ENCODE peak calls at places on chromosome 14, in four cellular contexts. One of them, this sample, is unnamed.

GRCh38 chr14:42140831-42141279 is 534.2 kb downstream of the LRFN5 start:
- DNase-seq in SK-N-SH: no peak
- DNase-seq in stomach: no peak
- DNase-seq in HepG2: no peak
- DNase-seq in this sample: no peak

GRCh38 chr14:104316723-104317499 is 178.5 kb downstream of the KIF26A start:
- DNase-seq in SK-N-SH: no peak
- DNase-seq in HepG2: no peak
- DNase-seq in stomach: peak; percentile 9
- DNase-seq in this sample: peak; percentile 72

GRCh38 chr14:100547633-100548294 is 39.5 kb downstream of the BEGAIN start:
- DNase-seq in HepG2: no peak
- DNase-seq in stomach: peak; percentile 61
- DNase-seq in SK-N-SH: no peak
- DNase-seq in this sample: peak; percentile 82

GRCh38 chr14:20905661-20906060 is 14.5 kb downstream of the RNASE3 start:
- DNase-seq in HepG2: no peak
- DNase-seq in SK-N-SH: no peak
- DNase-seq in stomach: no peak
- DNase-seq in this sample: no peak

GRCh38 chr14:92274055-92274454 is 48.9 kb upstream of the SLC24A4 start:
- DNase-seq in stomach: no peak
- DNase-seq in SK-N-SH: no peak
- DNase-seq in HepG2: no peak
- DNase-seq in this sample: no peak

GRCh38 chr14:105080161-105080560 is 14.9 kb upstream of the GPR132 start:
- DNase-seq in stomach: no peak
- DNase-seq in SK-N-SH: no peak
- DNase-seq in HepG2: no peak
- DNase-seq in this sample: no peak

GRCh38 chr14:37140176-37140575 is 32.2 kb downstream of the SLC25A21 start:
- DNase-seq in SK-N-SH: no peak
- DNase-seq in HepG2: no peak
- DNase-seq in stomach: no peak
- DNase-seq in this sample: no peak

GRCh38 chr14:61537567-61538463 is 157.5 kb upstream of the HIF1A start:
- DNase-seq in SK-N-SH: no peak
- DNase-seq in stomach: peak; percentile 85
- DNase-seq in HepG2: peak; percentile 97
- DNase-seq in this sample: no peak

GRCh38 chr14:85281921-85282320 is 248.0 kb upstream of the FLRT2 start:
- DNase-seq in HepG2: no peak
- DNase-seq in SK-N-SH: no peak
- DNase-seq in stomach: no peak
- DNase-seq in this sample: no peak

GRCh38 chr14:54600685-54601084 is 33.8 kb downstream of the SAMD4A start:
- DNase-seq in HepG2: no peak
- DNase-seq in stomach: no peak
- DNase-seq in SK-N-SH: no peak
- DNase-seq in this sample: no peak

GRCh38 chr14:54435500-54435981 is 5.6 kb downstream of the CNIH1 start:
- DNase-seq in stomach: no peak
- DNase-seq in SK-N-SH: no peak
- DNase-seq in HepG2: no peak
- DNase-seq in this sample: no peak

GRCh38 chr14:103885509-103885932 is 38.1 kb upstream of the PPP1R13B start:
- DNase-seq in HepG2: no peak
- DNase-seq in SK-N-SH: no peak
- DNase-seq in stomach: no peak
- DNase-seq in this sample: no peak

GRCh38 chr14:39431416-39432178 is 636 bp downstream of the FBXO33 start:
- DNase-seq in HepG2: peak; percentile 51
- DNase-seq in SK-N-SH: peak; percentile 32
- DNase-seq in stomach: peak; percentile 58
- DNase-seq in this sample: peak; percentile 85

GRCh38 chr14:21090194-21090939 is 8.1 kb downstream of the ZNF219 start:
- DNase-seq in stomach: no peak
- DNase-seq in SK-N-SH: peak; percentile 87
- DNase-seq in HepG2: no peak
- DNase-seq in this sample: no peak

GRCh38 chr14:53437858-53438257 is 284.7 kb upstream of the DDHD1 start:
- DNase-seq in SK-N-SH: no peak
- DNase-seq in HepG2: peak; percentile 86
- DNase-seq in stomach: no peak
- DNase-seq in this sample: no peak

GRCh38 chr14:34479694-34480093 is 17.7 kb upstream of the SPTSSA start:
- DNase-seq in HepG2: no peak
- DNase-seq in stomach: peak; percentile 4
- DNase-seq in SK-N-SH: no peak
- DNase-seq in this sample: no peak

DNA sequence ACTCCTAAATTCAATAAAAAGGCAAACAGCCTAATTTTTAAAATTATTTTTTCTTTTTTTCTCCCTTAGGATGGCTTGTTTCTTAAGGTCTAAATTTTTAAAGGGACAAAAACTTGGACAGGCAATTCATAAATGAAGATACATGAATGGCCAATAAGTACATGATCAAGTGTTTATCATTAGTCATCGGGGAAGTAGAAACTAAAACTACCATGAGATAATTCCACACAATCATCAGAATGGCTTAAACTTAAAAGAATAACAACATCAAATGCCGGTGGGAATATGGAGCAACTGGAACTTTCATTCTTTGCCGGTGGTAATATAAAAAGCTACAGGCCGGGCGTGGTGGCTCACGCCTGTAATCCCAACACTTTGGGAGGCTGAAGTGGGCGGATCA is 29.1 kb downstream of the MOK start:
- DNase-seq in HepG2: no peak
- DNase-seq in SK-N-SH: no peak
- DNase-seq in stomach: no peak
- DNase-seq in this sample: no peak
- TF ChIP-seq POLR2AphosphoS5 in HepG2: no peak
- TF ChIP-seq POLR2AphosphoS5 in SK-N-SH: no peak
- TF ChIP-seq POLR2AphosphoS5 in stomach: no peak
- TF ChIP-seq POLR2AphosphoS5 in this sample: no peak

GRCh38 chr14:69237142-69237541 is 22.8 kb upstream of the GALNT16 start:
- DNase-seq in stomach: no peak
- DNase-seq in HepG2: no peak
- DNase-seq in SK-N-SH: no peak
- DNase-seq in this sample: no peak
- TF ChIP-seq EP300 in stomach: no peak
- TF ChIP-seq EP300 in HepG2: no peak
- TF ChIP-seq EP300 in SK-N-SH: no peak
- TF ChIP-seq EP300 in this sample: no peak

GRCh38 chr14:73740921-73741326 is 26.7 kb upstream of the PNMA1 start:
- DNase-seq in SK-N-SH: peak; percentile 37
- DNase-seq in HepG2: peak; percentile 49
- DNase-seq in stomach: peak; percentile 92
- DNase-seq in this sample: peak; percentile 90

GRCh38 chr14:73743431-73743931 is 29.3 kb upstream of the PNMA1 start:
- DNase-seq in stomach: no peak
- DNase-seq in SK-N-SH: no peak
- DNase-seq in HepG2: no peak
- DNase-seq in this sample: peak; percentile 79

GRCh38 chr14:73742520-73743238 is 28.5 kb upstream of the PNMA1 start:
- DNase-seq in SK-N-SH: no peak
- DNase-seq in HepG2: no peak
- DNase-seq in stomach: no peak
- DNase-seq in this sample: no peak

GRCh38 chr14:73741386-73741875 is 27.2 kb upstream of the PNMA1 start:
- DNase-seq in SK-N-SH: peak; percentile 58
- DNase-seq in HepG2: peak; percentile 61
- DNase-seq in stomach: peak; percentile 79
- DNase-seq in this sample: no peak

GRCh38 chr14:73741876-73742519 is 27.8 kb upstream of the PNMA1 start:
- DNase-seq in stomach: no peak
- DNase-seq in HepG2: no peak
- DNase-seq in SK-N-SH: peak; percentile 44
- DNase-seq in this sample: peak; percentile 69
- TF ChIP-seq POLR2AphosphoS5 in stomach: no peak
- TF ChIP-seq POLR2AphosphoS5 in HepG2: no peak
- TF ChIP-seq POLR2AphosphoS5 in SK-N-SH: no peak
- TF ChIP-seq POLR2AphosphoS5 in this sample: no peak

DNA sequence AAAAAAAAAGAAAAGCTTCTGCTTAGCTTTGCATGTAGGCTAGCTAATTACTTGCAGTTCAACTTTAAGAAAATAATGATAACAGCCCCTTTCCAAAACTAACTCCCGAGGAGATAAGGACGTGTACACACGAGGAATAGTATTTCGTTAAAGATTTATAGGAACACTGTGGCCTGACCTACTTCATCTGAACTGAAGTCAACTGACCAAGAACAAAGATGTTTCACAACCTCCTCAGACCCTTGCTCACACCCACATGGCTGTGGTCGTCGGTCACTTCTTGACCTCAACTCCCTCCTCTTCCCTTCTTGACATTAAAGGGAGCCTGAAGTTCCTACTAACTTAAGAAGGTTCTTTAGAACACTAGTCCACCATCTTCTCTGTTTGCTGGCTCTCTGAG is 25.3 kb upstream of the FAM181A start:
- DNase-seq in SK-N-SH: no peak
- DNase-seq in HepG2: no peak
- DNase-seq in stomach: no peak
- DNase-seq in this sample: no peak
- TF ChIP-seq EP300 in SK-N-SH: no peak
- TF ChIP-seq EP300 in HepG2: no peak
- TF ChIP-seq EP300 in stomach: no peak
- TF ChIP-seq EP300 in this sample: no peak

GRCh38 chr14:69615471-69616407 is 4.3 kb downstream of the SUSD6 start:
- DNase-seq in SK-N-SH: no peak
- DNase-seq in HepG2: no peak
- DNase-seq in stomach: peak; percentile 49
- DNase-seq in this sample: no peak
- TF ChIP-seq POLR2AphosphoS5 in SK-N-SH: peak; percentile 42
- TF ChIP-seq POLR2AphosphoS5 in HepG2: no peak
- TF ChIP-seq POLR2AphosphoS5 in stomach: peak; percentile 67
- TF ChIP-seq POLR2AphosphoS5 in this sample: no peak

GRCh38 chr14:44783899-44784298 is 177.8 kb downstream of the KLHL28 start:
- DNase-seq in stomach: no peak
- DNase-seq in HepG2: no peak
- DNase-seq in SK-N-SH: no peak
- DNase-seq in this sample: no peak

GRCh38 chr14:44777567-44777966 is 184.2 kb downstream of the KLHL28 start:
- DNase-seq in SK-N-SH: no peak
- DNase-seq in HepG2: no peak
- DNase-seq in stomach: no peak
- DNase-seq in this sample: no peak

GRCh38 chr14:44775248-44775647 is 186.5 kb downstream of the KLHL28 start:
- DNase-seq in HepG2: no peak
- DNase-seq in SK-N-SH: no peak
- DNase-seq in stomach: no peak
- DNase-seq in this sample: no peak

GRCh38 chr14:44782775-44783238 is 178.9 kb downstream of the KLHL28 start:
- DNase-seq in SK-N-SH: no peak
- DNase-seq in stomach: no peak
- DNase-seq in HepG2: no peak
- DNase-seq in this sample: no peak

GRCh38 chr14:44778562-44778961 is 183.2 kb downstream of the KLHL28 start:
- DNase-seq in stomach: no peak
- DNase-seq in SK-N-SH: no peak
- DNase-seq in HepG2: no peak
- DNase-seq in this sample: no peak
- TF ChIP-seq EP300 in stomach: no peak
- TF ChIP-seq EP300 in SK-N-SH: no peak
- TF ChIP-seq EP300 in HepG2: no peak
- TF ChIP-seq EP300 in this sample: no peak

DNA sequence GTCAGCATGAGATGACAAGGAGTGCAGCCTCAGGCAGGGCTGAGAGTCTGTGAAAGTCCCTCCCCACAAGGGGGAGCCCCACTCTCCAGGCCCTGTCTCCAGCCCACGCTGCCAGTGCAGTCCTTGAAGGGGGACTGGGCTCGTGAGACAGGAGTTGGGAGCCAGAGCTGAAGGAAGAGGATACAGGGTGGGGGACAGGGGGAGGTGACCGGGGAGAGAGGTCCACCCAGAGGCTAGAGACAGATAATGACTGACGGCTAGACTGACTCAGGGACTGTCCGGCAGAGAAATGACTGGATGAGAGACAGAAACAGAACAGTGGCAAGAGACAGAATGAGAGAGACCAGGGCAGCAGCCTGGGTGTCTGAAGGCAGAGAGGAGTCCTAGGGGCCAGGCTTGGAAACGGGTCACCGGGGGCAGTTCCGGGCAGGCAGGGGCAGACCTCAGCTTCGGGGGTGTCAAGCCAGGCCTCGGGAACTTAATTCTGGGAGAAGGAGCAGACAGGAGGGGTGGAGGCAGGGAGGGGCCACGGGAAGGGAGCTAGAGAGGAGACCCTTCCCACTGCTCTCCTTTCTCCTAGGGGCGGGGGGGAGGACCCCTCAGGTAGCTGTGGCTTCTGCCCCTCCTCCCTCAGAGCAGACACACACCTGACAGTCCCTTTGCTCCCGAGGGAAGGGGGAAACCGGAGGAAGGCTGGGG is 914 bp downstream of the CDH24 start:
- DNase-seq in HepG2: peak; percentile 81
- DNase-seq in SK-N-SH: peak; percentile 87
- DNase-seq in stomach: peak; percentile 75
- DNase-seq in this sample: no peak
- TF ChIP-seq POLR2AphosphoS5 in HepG2: no peak
- TF ChIP-seq POLR2AphosphoS5 in SK-N-SH: no peak
- TF ChIP-seq POLR2AphosphoS5 in stomach: no peak
- TF ChIP-seq POLR2AphosphoS5 in this sample: no peak

DNA sequence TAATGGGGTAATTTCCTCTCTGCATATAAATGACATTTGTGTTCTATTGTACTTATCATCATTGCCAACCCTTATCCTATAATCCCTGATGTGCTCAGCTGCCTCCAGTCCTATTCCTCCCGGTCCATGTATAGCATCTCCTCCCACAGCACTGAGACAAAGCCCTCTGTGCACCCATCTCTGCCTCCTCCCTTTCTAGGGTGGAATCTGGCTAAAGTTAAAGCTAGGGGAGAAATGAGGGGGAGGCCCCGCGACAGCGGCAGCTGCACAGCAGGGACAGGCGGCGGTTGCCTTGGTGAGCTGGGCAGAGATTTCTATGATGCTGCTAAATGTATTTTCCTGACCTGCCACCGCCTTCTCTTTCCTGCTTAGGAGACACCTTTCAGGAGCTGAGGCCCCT is 12.8 kb upstream of the ZDHHC22 start:
- DNase-seq in HepG2: no peak
- DNase-seq in stomach: no peak
- DNase-seq in SK-N-SH: no peak
- DNase-seq in this sample: no peak
- TF ChIP-seq EP300 in HepG2: no peak
- TF ChIP-seq EP300 in stomach: no peak
- TF ChIP-seq EP300 in SK-N-SH: no peak
- TF ChIP-seq EP300 in this sample: no peak

DNA sequence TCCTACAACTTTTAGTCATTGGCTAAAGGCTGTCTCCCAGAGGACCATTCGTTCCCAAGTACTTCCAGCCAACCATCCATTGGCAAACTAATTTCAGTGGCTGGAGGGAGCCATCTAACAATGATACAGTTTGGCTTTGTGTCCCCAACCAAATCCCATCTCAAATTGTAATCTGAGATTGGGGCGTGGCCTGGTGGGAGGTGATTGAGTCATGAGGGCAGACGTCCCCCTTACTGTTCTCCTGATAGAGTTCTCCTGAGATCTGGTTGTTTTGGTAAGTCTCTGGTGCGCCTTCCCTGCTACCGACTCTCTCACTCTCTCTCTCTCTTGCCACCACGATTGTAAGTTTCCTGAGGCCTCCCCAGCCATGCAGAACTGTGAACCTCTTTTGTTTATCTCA is 99.7 kb upstream of the FUT8 start:
- DNase-seq in HepG2: no peak
- DNase-seq in SK-N-SH: no peak
- DNase-seq in stomach: no peak
- DNase-seq in this sample: no peak
- TF ChIP-seq POLR2AphosphoS5 in HepG2: no peak
- TF ChIP-seq POLR2AphosphoS5 in SK-N-SH: no peak
- TF ChIP-seq POLR2AphosphoS5 in stomach: no peak
- TF ChIP-seq POLR2AphosphoS5 in this sample: no peak

This sample was measured in suprapubic skin.